ENCODE peak calls at places on chromosomes 16 and 17, in four cellular contexts. R is GM12891, J is GM12878, A is HL-60. S is an unnamed sample.

GRCh38 chr17:29145289-29146058 is 34.7 kb downstream of the MYO18A start:
- DNase-seq in R (peak), A (no peak), J (no peak), S (peak)

GRCh38 chr17:51860934-51861561 is 297.5 kb downstream of the CA10 start:
- DNase-seq in R (no peak), A (peak), J (no peak), S (peak)

GRCh38 chr17:68200689-68201424 is 47.0 kb upstream of the AMZ2 start:
- DNase-seq in A (peak), J (no peak), R (peak), S (peak)

GRCh38 chr16:89096768-89097527 is 3.3 kb downstream of the ACSF3 start:
- DNase-seq in J (no peak), R (no peak), A (no peak), S (no peak)

GRCh38 chr17:6756425-6757012 is 673 bp downstream of the XAF1 start:
- DNase-seq in R (no peak), J (no peak), A (no peak), S (no peak)

GRCh38 chr16:71257768-71258167 is 27.2 kb upstream of the HYDIN start:
- DNase-seq in R (no peak), J (no peak), A (no peak), S (no peak)

GRCh38 chr16:50796829-50797228 is 54.9 kb downstream of the CYLD start:
- DNase-seq in A (no peak), R (no peak), J (no peak), S (no peak)

GRCh38 chr16:2282866-2283555 is 15.1 kb upstream of the RNPS1 start:
- DNase-seq in J (no peak), A (no peak), R (no peak), S (no peak)

GRCh38 chr16:29306953-29307597 is 99.4 kb downstream of the NPIPB11 start:
- DNase-seq in A (no peak), R (no peak), J (no peak), S (no peak)

GRCh38 chr16:27232875-27233605 is 29.7 kb downstream of the KDM8 start:
- DNase-seq in J (no peak), R (no peak), A (no peak), S (no peak)

GRCh38 chr17:7217113-7217987 is 2.3 kb downstream of the DLG4 start:
- DNase-seq in R (no peak), A (no peak), J (no peak), S (peak)

GRCh38 chr17:57565119-57565635 is 179.9 kb downstream of the CCDC182 start:
- DNase-seq in A (no peak), J (no peak), R (no peak), S (no peak)

GRCh38 chr16:24837969-24838368 is 7.8 kb upstream of the SLC5A11 start:
- DNase-seq in J (no peak), A (no peak), R (no peak), S (no peak)

GRCh38 chr17:4178651-4179050 is 35.7 kb downstream of the CYB5D2 start:
- DNase-seq in R (no peak), A (no peak), J (no peak), S (no peak)

GRCh38 chr16:25868966-25869365 is 177.2 kb downstream of the HS3ST4 start:
- DNase-seq in J (no peak), A (no peak), R (no peak), S (no peak)

GRCh38 chr17:192666-193425 is 11.4 kb upstream of the DOC2B start:
- DNase-seq in R (no peak), A (no peak), J (no peak), S (no peak)

GRCh38 chr16:4339909-4340308 is 11.2 kb downstream of the PAM16 start:
- DNase-seq in J (no peak), R (no peak), A (no peak), S (no peak)

GRCh38 chr16:22383827-22384226 is 9.4 kb upstream of the CDR2 start:
- DNase-seq in J (no peak), R (no peak), A (no peak), S (no peak)

GRCh38 chr16:73048292-73049050 is 543 bp upstream of the ZFHX3 start:
- DNase-seq in J (no peak), R (no peak), A (no peak), S (no peak)

GRCh38 chr16:30884760-30885159 is 9.1 kb downstream of the BCL7C start:
- DNase-seq in J (no peak), R (no peak), A (no peak), S (no peak)

GRCh38 chr16:1770328-1771071 is 843 bp downstream of the NME3 start:
- DNase-seq in J (no peak), A (no peak), R (peak), S (peak)

GRCh38 chr17:65101371-65101770 is 35.8 kb upstream of the RGS9 start:
- DNase-seq in A (no peak), J (no peak), R (no peak), S (no peak)

GRCh38 chr16:7351572-7351971 is 18.9 kb downstream of the RBFOX1 start:
- DNase-seq in J (no peak), A (no peak), R (no peak), S (no peak)

DNA sequence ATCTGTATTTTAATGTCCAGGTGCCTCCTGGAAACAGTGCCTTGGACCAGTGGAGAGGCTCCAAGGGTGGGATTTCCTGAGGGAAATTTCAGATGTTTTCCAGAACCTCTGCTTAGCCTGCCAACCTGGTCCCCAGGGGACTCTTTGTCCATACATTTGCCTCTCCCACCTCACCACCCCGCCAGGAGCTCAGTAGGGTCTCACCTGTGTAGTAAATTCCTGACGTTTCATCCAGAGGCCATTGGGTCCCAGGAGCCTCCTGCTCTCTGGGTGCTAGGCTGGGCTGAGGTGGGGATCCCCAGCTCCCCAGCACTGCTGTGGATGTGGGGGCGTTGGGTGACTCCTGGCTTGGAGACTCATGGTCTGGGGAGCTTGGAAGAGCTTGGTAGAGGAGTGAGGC is 2.7 kb downstream of the NLRP1 start:
- DNase-seq in J (no peak), R (no peak), A (no peak), S (no peak)
- TF ChIP-seq SPI1 in J (no peak), R (no peak), A (no peak), S (no peak)

DNA sequence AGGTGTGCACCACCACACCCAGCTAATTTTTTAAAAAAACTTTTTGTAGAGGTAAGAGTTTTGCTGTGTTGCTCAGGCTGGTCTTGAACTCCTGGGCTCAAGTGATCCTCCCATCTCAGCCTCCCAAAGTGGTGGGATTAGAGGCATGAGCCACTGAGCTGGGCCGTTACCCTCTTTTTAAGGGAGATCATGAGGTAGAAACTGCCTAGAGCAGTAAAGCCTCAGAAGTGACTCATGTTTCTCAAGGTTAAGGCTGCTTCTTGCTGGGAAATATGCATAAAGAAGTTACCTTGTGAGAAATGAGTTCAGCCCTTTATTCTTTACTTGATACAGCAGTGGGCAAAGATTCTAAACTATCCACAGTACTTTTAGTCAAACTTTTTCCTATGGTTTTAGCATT is 38.2 kb downstream of the GRB2 start:
- DNase-seq in R (no peak), A (no peak), J (no peak), S (no peak)
- TF ChIP-seq SPI1 in R (no peak), A (no peak), J (no peak), S (no peak)

DNA sequence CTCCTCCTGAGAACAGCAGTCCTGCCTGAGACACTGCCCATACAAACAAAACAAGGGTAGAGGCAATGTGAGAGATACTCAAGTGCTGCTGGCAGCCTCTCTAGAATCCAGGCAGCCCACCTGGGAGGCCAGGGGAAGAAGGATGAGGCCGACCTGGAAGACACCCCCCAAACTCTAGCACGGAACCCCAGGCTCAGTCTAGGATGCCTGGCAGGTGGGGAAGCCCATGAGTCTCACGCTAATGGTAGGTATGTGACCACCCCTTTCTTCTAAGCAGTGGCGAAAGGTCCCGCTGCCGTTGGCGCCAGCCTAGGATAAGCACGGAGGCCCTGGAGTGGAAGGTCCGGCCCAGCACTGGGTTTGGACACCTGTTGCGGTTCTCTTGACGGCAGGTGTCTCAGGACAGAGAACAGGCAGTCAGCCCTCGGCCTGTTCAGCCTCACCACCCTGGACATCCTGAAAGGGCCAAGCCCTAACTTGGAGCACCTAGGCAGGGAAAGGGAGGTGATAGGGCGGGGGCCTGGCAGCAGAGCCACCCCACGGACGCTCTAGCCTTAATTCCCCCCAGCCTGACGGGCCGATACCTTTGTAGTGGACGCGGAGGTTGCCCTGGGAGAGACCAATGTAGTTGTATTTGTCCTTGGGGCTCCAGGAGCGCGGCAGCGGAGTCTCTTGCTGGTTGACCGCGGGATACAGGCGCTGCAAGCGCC is 487 bp downstream of the RANBP10 start:
- DNase-seq in A (no peak), R (no peak), J (no peak), S (no peak)
- TF ChIP-seq SPI1 in A (no peak), R (no peak), J (no peak), S (no peak)

DNA sequence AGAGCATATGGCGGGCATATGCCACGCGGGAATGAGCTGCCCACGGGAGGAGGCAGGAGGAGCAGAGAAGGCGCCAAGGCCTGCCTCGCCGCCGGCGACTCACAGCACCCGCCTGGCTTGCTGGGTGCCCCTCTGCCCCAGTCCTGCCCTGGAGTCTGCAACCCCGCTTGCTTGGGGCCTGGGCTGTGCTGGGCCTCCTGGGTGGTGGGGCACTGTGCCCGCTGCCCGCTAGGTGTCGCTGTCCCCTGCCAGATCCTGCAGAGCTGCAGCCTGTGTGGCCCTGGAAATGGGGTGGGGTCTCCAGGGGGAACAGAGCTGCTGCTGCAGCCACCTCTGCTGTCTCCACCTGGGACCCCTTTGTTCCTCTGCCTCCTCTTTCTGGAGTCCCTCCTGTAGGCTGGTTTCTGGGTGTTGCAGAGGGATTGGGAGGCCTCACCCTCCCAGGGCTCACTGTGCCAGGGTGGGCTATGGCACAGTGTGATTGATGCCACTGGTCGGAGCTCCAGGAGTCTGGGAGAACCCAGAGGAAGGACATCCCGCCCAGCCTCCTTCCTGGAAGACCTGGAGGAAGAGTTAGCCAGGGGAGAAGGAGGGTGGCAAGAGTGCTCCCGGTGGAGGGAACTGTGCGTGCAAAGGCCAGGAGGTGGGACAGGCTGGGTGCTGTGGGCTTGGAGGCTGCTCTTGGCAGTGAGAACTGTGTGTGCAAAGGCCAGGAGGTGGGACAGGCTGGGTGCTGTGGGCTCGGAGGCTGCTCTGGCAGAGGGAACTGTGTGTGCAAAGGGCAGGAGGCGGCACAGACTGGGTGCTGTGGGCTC is 141.1 kb upstream of the CIBAR2 start:
- DNase-seq in R (peak), J (no peak), A (peak), S (peak)
- TF ChIP-seq SPI1 in R (no peak), J (peak), A (no peak), S (no peak)